ENCODE peak calls at places on chromosomes 7 and 10, in seven cellular contexts. Y is keratinocyte; Q is fibroblast of pulmonary artery; Z is left lung; M is GM23248; G is adipocyte; W is naive thymus-derived CD4-positive, alpha-beta T cell. V is an unnamed sample.

GRCh38 chr7:152899482-152900166 is 140.1 kb downstream of the ACTR3B start:
- DNase-seq in G (no peak), Y (no peak), Z (peak), W (no peak), Q (no peak), M (no peak), V (no peak)

GRCh38 chr7:101565601-101566209 is 63.4 kb downstream of the MYL10 start:
- DNase-seq in Y (no peak), Q (no peak), M (no peak), W (no peak), Z (no peak), G (no peak), V (no peak)

GRCh38 chr10:62186999-62187695 is 81.5 kb downstream of the RTKN2 start:
- DNase-seq in Z (no peak), W (no peak), Q (peak), Y (no peak), M (peak), G (no peak), V (peak)

GRCh38 chr10:34292675-34293074 is 522.4 kb downstream of the PARD3 start:
- DNase-seq in G (no peak), Y (no peak), Z (no peak), M (no peak), W (no peak), Q (no peak), V (no peak)

GRCh38 chr7:128383781-128384180 is 22.3 kb upstream of the PRRT4 start:
- DNase-seq in G (no peak), M (peak), Y (no peak), Z (peak), Q (no peak), W (no peak), V (peak)

GRCh38 chr7:54705436-54705835 is 53.6 kb downstream of the SEC61G start:
- DNase-seq in W (no peak), M (peak), Y (peak), G (peak), Q (peak), Z (no peak), V (peak)

GRCh38 chr7:157139142-157140117 is 704 bp downstream of the UBE3C start:
- DNase-seq in Z (peak), G (peak), Q (peak), M (peak), Y (no peak), W (no peak), V (peak)

GRCh38 chr7:129550673-129551360 is 48.5 kb downstream of the SMKR1 start:
- DNase-seq in W (no peak), G (peak), Q (no peak), Y (no peak), M (peak), Z (no peak), V (no peak)

GRCh38 chr10:128793726-128794655 is 667.8 kb upstream of the MKI67 start:
- DNase-seq in Z (no peak), M (no peak), W (no peak), Y (no peak), Q (no peak), G (no peak), V (no peak)

GRCh38 chr10:84196083-84196482 is 1.7 kb downstream of the CDHR1 start:
- DNase-seq in W (no peak), G (no peak), Q (no peak), M (no peak), Y (no peak), Z (no peak), V (no peak)

GRCh38 chr10:86195521-86195920 is 171.1 kb downstream of the GRID1 start:
- DNase-seq in W (no peak), G (no peak), Y (no peak), Z (no peak), Q (no peak), M (no peak), V (no peak)

GRCh38 chr10:60737242-60737641 is 41.0 kb upstream of the CDK1 start:
- DNase-seq in M (no peak), Q (no peak), Y (no peak), Z (no peak), G (no peak), W (no peak), V (no peak)

GRCh38 chr10:71218046-71218832 is 5.9 kb downstream of the UNC5B start:
- DNase-seq in W (no peak), Z (no peak), Q (peak), M (peak), G (peak), Y (no peak), V (peak)

GRCh38 chr7:103307487-103308231 is 10.4 kb downstream of the PMPCB start:
- DNase-seq in M (no peak), Y (no peak), Q (no peak), W (no peak), G (no peak), Z (no peak), V (peak)

GRCh38 chr7:140540142-140540777 is 61.0 kb upstream of the MKRN1 start:
- DNase-seq in Z (no peak), W (no peak), G (no peak), Y (no peak), Q (no peak), M (no peak), V (no peak)

GRCh38 chr7:65872776-65873581 is at the start of gene VKORC1L1:
- DNase-seq in W (peak), G (peak), M (peak), Q (peak), Y (peak), Z (peak), V (peak)

GRCh38 chr10:69716711-69717560 is 84.8 kb upstream of the COL13A1 start:
- DNase-seq in W (peak), M (peak), G (peak), Y (no peak), Q (peak), Z (no peak), V (peak)

GRCh38 chr10:124626759-124627380 is 117.3 kb downstream of the FAM53B start:
- DNase-seq in G (no peak), Q (no peak), W (peak), Z (peak), M (no peak), Y (peak), V (no peak)

GRCh38 chr7:101911800-101912705 is 94.6 kb downstream of the CUX1 start:
- DNase-seq in G (peak), Q (peak), Y (no peak), Z (no peak), M (no peak), W (no peak), V (peak)

GRCh38 chr10:114821915-114822770 is 563 bp downstream of the FHIP2A start:
- DNase-seq in Z (peak), G (peak), W (peak), Q (peak), M (peak), Y (no peak), V (peak)

GRCh38 chr10:22766693-22767092 is 52.3 kb upstream of the PIP4K2A start:
- DNase-seq in Z (no peak), G (no peak), W (no peak), Y (no peak), M (no peak), Q (no peak), V (peak)

GRCh38 chr7:80934286-80934685 is 15.4 kb upstream of the SEMA3C start:
- DNase-seq in Y (no peak), Z (no peak), M (peak), G (peak), Q (peak), W (no peak), V (peak)

GRCh38 chr7:7641129-7641663 is 644 bp downstream of the UMAD1 start:
- DNase-seq in G (peak), Q (peak), W (no peak), Z (no peak), Y (no peak), M (peak), V (peak)

GRCh38 chr7:36100293-36100692 is 52.8 kb upstream of the EEPD1 start:
- DNase-seq in Q (no peak), Y (no peak), G (peak), W (no peak), M (no peak), Z (no peak), V (peak)

GRCh38 chr7:108048422-108048821 is 45.5 kb upstream of the LAMB1 start:
- DNase-seq in Z (no peak), Y (no peak), W (no peak), M (no peak), Q (no peak), G (no peak), V (no peak)

GRCh38 chr10:98587156-98587555 is 140.4 kb upstream of the HPS1 start:
- DNase-seq in W (no peak), M (peak), Z (no peak), G (peak), Y (no peak), Q (no peak), V (no peak)

GRCh38 chr7:28389504-28390385 is 22.6 kb upstream of the CREB5 start:
- DNase-seq in G (peak), Y (no peak), W (peak), Z (no peak), Q (peak), M (peak), V (peak)

DNA sequence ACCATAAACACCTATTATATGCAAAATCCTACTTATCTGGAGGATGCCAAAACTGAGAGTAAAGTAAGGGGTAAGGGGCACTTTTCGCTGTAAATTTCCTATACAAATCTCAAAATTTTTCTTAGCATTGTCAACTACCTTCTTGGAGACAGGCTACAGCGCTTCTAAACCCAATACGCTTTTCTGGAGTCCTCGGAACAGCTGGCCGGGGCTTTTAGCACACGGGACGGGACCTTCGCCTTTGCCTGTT is 10.4 kb downstream of the TWIST1 start:
- DNase-seq in W (no peak), G (no peak), Q (no peak), Y (no peak), M (no peak), Z (no peak), V (no peak)
- H3K4me3 ChIP-seq in W (no peak), G (peak), Q (peak), Y (no peak), M (peak), Z (no peak), V (peak)

GRCh38 chr10:1198453-1199344 is 142.5 kb downstream of the WDR37 start:
- DNase-seq in Z (no peak), Y (no peak), M (no peak), Q (no peak), G (no peak), W (no peak), V (no peak)

GRCh38 chr10:1197384-1197783 is 141.2 kb downstream of the WDR37 start:
- DNase-seq in Y (no peak), M (no peak), W (no peak), Z (no peak), G (no peak), Q (no peak), V (no peak)

GRCh38 chr10:1199897-1200721 is 143.9 kb downstream of the WDR37 start:
- DNase-seq in W (no peak), G (no peak), M (no peak), Z (peak), Y (no peak), Q (no peak), V (no peak)

GRCh38 chr10:1201010-1201807 is 145.0 kb downstream of the WDR37 start:
- DNase-seq in M (no peak), Q (no peak), G (no peak), W (no peak), Y (no peak), Z (no peak), V (no peak)

GRCh38 chr10:1199345-1199673 is 143.1 kb downstream of the WDR37 start:
- DNase-seq in G (no peak), Y (no peak), Z (no peak), W (no peak), M (no peak), Q (no peak), V (no peak)
- H3K4me3 ChIP-seq in G (no peak), Y (no peak), Z (no peak), W (no peak), M (no peak), Q (no peak), V (no peak)

DNA sequence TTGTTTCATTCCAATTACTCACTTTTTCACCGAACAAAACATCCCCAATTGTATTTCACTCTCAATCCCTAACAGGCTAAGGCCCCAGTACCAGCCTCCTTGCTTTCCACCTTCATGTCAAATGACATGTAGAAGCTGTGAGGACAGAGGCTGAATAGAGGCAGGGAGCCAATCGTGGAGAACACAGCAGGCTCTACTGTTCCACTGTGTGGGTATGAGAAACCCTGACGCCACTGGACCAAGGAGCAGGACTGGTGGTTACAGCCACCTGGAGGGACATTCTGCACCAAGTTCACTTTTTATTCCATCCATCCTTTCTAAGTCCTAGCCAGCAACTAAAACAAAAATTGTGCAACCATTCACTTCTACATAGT is 502.8 kb downstream of the SORCS1 start:
- DNase-seq in Z (no peak), G (no peak), Y (no peak), M (no peak), W (no peak), Q (no peak), V (no peak)
- H3K4me3 ChIP-seq in Z (no peak), G (no peak), Y (no peak), M (no peak), W (no peak), Q (no peak), V (no peak)

GRCh38 chr7:22834028-22834427 is 11.4 kb upstream of the TOMM7 start:
- DNase-seq in W (no peak), G (peak), Y (no peak), Q (no peak), Z (no peak), M (peak), V (peak)
- H3K4me3 ChIP-seq in W (no peak), G (peak), Y (no peak), Q (no peak), Z (no peak), M (no peak), V (no peak)

GRCh38 chr7:50317697-50318640 is 13.5 kb downstream of the IKZF1 start:
- DNase-seq in Q (no peak), Y (no peak), Z (no peak), G (no peak), W (no peak), M (no peak), V (no peak)
- H3K4me3 ChIP-seq in Q (no peak), Y (no peak), Z (no peak), G (no peak), W (peak), M (no peak), V (no peak)

GRCh38 chr7:137591444-137591843 is 247.9 kb upstream of the PTN start:
- DNase-seq in M (peak), G (peak), W (no peak), Z (no peak), Q (peak), Y (no peak), V (peak)

GRCh38 chr7:137590071-137590470 is 246.5 kb upstream of the PTN start:
- DNase-seq in G (no peak), Y (no peak), Z (no peak), W (no peak), Q (no peak), M (no peak), V (no peak)

GRCh38 chr7:137592232-137592896 is 248.8 kb upstream of the PTN start:
- DNase-seq in G (peak), Z (peak), W (no peak), Q (peak), Y (no peak), M (peak), V (peak)

GRCh38 chr7:137585591-137585990 is 242.1 kb upstream of the PTN start:
- DNase-seq in G (no peak), Z (no peak), Y (no peak), Q (no peak), W (no peak), M (no peak), V (no peak)

GRCh38 chr7:137590686-137591255 is 247.2 kb upstream of the PTN start:
- DNase-seq in Q (no peak), W (no peak), G (no peak), Z (no peak), Y (no peak), M (no peak), V (no peak)
- H3K4me3 ChIP-seq in Q (no peak), W (no peak), G (no peak), Z (no peak), Y (no peak), M (no peak), V (no peak)

GRCh38 chr7:75055830-75056431 is 17.7 kb downstream of the RCC1L start:
- DNase-seq in Z (no peak), W (no peak), Y (no peak), G (no peak), M (peak), Q (peak), V (peak)
- H3K4me3 ChIP-seq in Z (no peak), W (no peak), Y (no peak), G (peak), M (no peak), Q (no peak), V (peak)

GRCh38 chr7:74029991-74030415 is 2.0 kb downstream of the ELN start:
- DNase-seq in Z (no peak), M (peak), W (no peak), G (no peak), Y (no peak), Q (no peak), V (no peak)

GRCh38 chr7:74027683-74028320 is at the start of gene ELN:
- DNase-seq in M (peak), G (peak), Z (peak), W (no peak), Y (no peak), Q (peak), V (peak)

GRCh38 chr7:74029094-74029785 is 1.3 kb downstream of the ELN start:
- DNase-seq in W (no peak), Y (no peak), Q (no peak), G (no peak), M (no peak), Z (no peak), V (no peak)

GRCh38 chr7:74027124-74027682 is 770 bp upstream of the ELN start:
- DNase-seq in W (no peak), Q (no peak), Y (no peak), Z (no peak), G (no peak), M (no peak), V (no peak)

GRCh38 chr7:74028321-74028812 is 394 bp downstream of the ELN start:
- DNase-seq in Y (no peak), M (no peak), Z (no peak), G (no peak), W (no peak), Q (no peak), V (no peak)
- H3K4me3 ChIP-seq in Y (no peak), M (peak), Z (peak), G (peak), W (no peak), Q (peak), V (peak)

V was measured in fibroblast of the aortic adventitia.